ENCODE peak calls at places on chromosomes 13 and 19, in ten cellular contexts. U is transverse colon, F is breast epithelium, Q is body of pancreas, W is IMR-90, O is H1, Z is A549, J is ovary, E is Peyer's patch, G is tibial nerve. X is an unnamed sample.

GRCh38 chr19:29040951-29041350 is 172.0 kb downstream of the UQCRFS1 start:
- DNase-seq in G (no peak), Z (no peak), W (no peak), U (no peak), Q (no peak), J (no peak), O (peak), E (no peak), F (no peak), X (no peak)

GRCh38 chr19:47399198-47399597 is 20.1 kb downstream of the MEIS3 start:
- DNase-seq in U (no peak), F (no peak), G (no peak), Q (no peak), E (no peak), Z (no peak), O (no peak), W (no peak), J (no peak), X (no peak)

GRCh38 chr19:34482380-34483250 is 1.1 kb downstream of the WTIP start:
- DNase-seq in U (no peak), Z (peak), W (peak), O (no peak), J (no peak), F (no peak), Q (no peak), E (no peak), G (no peak), X (no peak)

GRCh38 chr19:18785179-18786124 is 5.7 kb downstream of the COMP start:
- DNase-seq in J (peak), G (peak), U (peak), Z (peak), W (peak), E (peak), Q (peak), O (no peak), F (no peak), X (no peak)

GRCh38 chr13:85657942-85658341 is 141.3 kb downstream of the SLITRK6 start:
- DNase-seq in E (no peak), F (no peak), Q (no peak), O (no peak), J (no peak), G (no peak), Z (no peak), W (no peak), U (no peak), X (no peak)

GRCh38 chr13:98938801-98939200 is 39.1 kb downstream of the DOCK9 start:
- DNase-seq in E (no peak), G (no peak), O (no peak), J (no peak), Z (no peak), W (no peak), U (no peak), F (no peak), Q (no peak), X (no peak)

GRCh38 chr13:112351825-112352224 is 24.3 kb upstream of the SPACA7 start:
- DNase-seq in W (no peak), F (no peak), Q (no peak), U (no peak), J (no peak), E (no peak), Z (no peak), G (no peak), O (no peak), X (no peak)

GRCh38 chr13:45548281-45548680 is 67.3 kb downstream of the ERICH6B start:
- DNase-seq in E (no peak), Q (no peak), Z (no peak), U (no peak), F (no peak), J (no peak), O (no peak), G (no peak), W (no peak), X (peak)

GRCh38 chr19:10612515-10613119 is 12.7 kb upstream of the SLC44A2 start:
- DNase-seq in U (peak), J (peak), Z (no peak), W (no peak), Q (peak), F (no peak), E (peak), G (peak), O (no peak), X (no peak)

GRCh38 chr19:6536138-6536671 is 5.4 kb downstream of the TNFSF9 start:
- DNase-seq in F (peak), J (no peak), Q (no peak), W (no peak), Z (peak), O (no peak), G (no peak), U (peak), E (peak), X (no peak)

GRCh38 chr13:39274926-39275325 is 236.7 kb downstream of the NHLRC3 start:
- DNase-seq in G (no peak), J (no peak), Q (no peak), W (no peak), F (no peak), E (no peak), Z (no peak), U (no peak), O (no peak), X (no peak)

GRCh38 chr19:32203161-32203560 is 142.2 kb upstream of the ZNF507 start:
- DNase-seq in W (no peak), J (no peak), O (no peak), Z (no peak), E (no peak), U (no peak), G (no peak), Q (no peak), F (no peak), X (peak)

GRCh38 chr19:55482967-55483671 is 1.9 kb upstream of the NAT14 start:
- DNase-seq in F (no peak), E (no peak), G (no peak), W (no peak), U (no peak), O (no peak), J (peak), Q (no peak), Z (no peak), X (no peak)

GRCh38 chr13:67042556-67042955 is 187.6 kb downstream of the PCDH9 start:
- DNase-seq in F (no peak), Q (no peak), Z (no peak), O (no peak), G (no peak), J (no peak), U (no peak), E (no peak), W (no peak), X (no peak)

GRCh38 chr19:30366282-30366681 is 5.9 kb upstream of the ZNF536 start:
- DNase-seq in O (no peak), U (no peak), F (no peak), G (no peak), J (no peak), W (no peak), Z (no peak), E (no peak), Q (no peak), X (no peak)

GRCh38 chr19:13060964-13061927 is 41.4 kb downstream of the LYL1 start:
- DNase-seq in F (peak), G (peak), Q (peak), Z (peak), E (peak), W (peak), U (peak), J (peak), O (no peak), X (no peak)

GRCh38 chr19:1725100-1726064 is 27.9 kb upstream of the ONECUT3 start:
- DNase-seq in Q (peak), O (no peak), E (peak), Z (peak), F (no peak), J (peak), G (no peak), U (peak), W (peak), X (no peak)

GRCh38 chr19:30587869-30588268 is 215.7 kb downstream of the ZNF536 start:
- DNase-seq in J (no peak), W (no peak), Z (no peak), G (no peak), O (no peak), F (no peak), E (no peak), Q (no peak), U (no peak), X (no peak)

GRCh38 chr13:98761126-98761978 is 8.9 kb upstream of the SLC15A1 start:
- DNase-seq in F (no peak), Z (no peak), W (peak), J (no peak), E (no peak), O (no peak), G (no peak), U (no peak), Q (no peak), X (no peak)

GRCh38 chr13:37954191-37954590 is 84.6 kb upstream of the TRPC4 start:
- DNase-seq in G (no peak), U (no peak), J (no peak), Z (no peak), O (no peak), F (no peak), Q (no peak), W (no peak), E (no peak), X (no peak)

GRCh38 chr19:2230807-2231533 is 5.2 kb downstream of the PLEKHJ1 start:
- DNase-seq in Q (no peak), U (no peak), G (no peak), E (no peak), Z (no peak), O (no peak), J (no peak), W (no peak), F (no peak), X (no peak)

GRCh38 chr13:98293570-98294142 is 116.6 kb upstream of the RNF113B start:
- DNase-seq in Q (no peak), Z (no peak), J (no peak), U (no peak), O (no peak), E (no peak), F (no peak), W (peak), G (no peak), X (no peak)

GRCh38 chr19:2602391-2603181 is 99.9 kb downstream of the GNG7 start:
- DNase-seq in Z (no peak), O (no peak), W (peak), J (peak), E (peak), F (peak), Q (peak), U (peak), G (peak), X (peak)

GRCh38 chr13:96821381-96821780 is 172.9 kb downstream of the OXGR1 start:
- DNase-seq in F (no peak), Z (no peak), Q (no peak), U (no peak), W (peak), E (no peak), O (no peak), G (no peak), J (no peak), X (no peak)

GRCh38 chr13:96816261-96816660 is 178.0 kb downstream of the OXGR1 start:
- DNase-seq in Q (no peak), E (no peak), F (no peak), U (no peak), G (peak), O (no peak), J (no peak), W (no peak), Z (no peak), X (no peak)

GRCh38 chr13:96816874-96817273 is 177.4 kb downstream of the OXGR1 start:
- DNase-seq in U (no peak), E (no peak), Z (no peak), J (no peak), F (no peak), W (no peak), O (no peak), G (no peak), Q (no peak), X (no peak)

GRCh38 chr13:96819375-96819774 is 174.9 kb downstream of the OXGR1 start:
- DNase-seq in E (no peak), G (no peak), Z (no peak), F (no peak), U (no peak), J (no peak), Q (no peak), W (no peak), O (no peak), X (no peak)

DNA sequence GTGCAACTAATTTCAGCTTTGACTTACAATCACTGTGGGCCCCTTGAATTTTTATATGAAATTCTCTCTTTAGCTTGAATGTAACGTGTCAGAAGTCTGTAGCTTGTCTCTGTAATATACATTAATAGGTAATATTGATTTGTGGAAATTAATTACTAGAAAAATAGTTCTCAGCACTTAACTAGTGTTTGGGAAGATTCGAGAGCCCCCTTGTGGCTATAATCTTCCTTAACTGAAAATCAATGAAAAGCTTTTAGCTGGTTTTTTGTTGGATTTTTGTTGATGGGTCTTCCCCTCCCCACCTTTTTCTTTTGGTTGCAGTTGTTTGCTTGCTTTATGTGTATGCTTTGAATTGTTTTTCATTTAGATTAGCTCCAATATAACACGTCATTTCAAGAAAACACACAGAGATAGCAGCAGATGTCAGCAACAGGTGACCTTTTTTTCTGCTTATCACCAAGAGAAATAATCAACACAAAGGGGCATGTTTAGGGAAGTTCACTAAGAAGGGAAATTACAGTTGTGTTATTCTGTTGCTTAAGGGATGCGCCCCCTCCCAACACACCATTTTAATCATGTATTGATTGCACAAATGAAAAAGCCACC is 176.8 kb downstream of the OXGR1 start:
- DNase-seq in F (no peak), E (no peak), U (no peak), J (no peak), G (no peak), O (no peak), Q (no peak), Z (no peak), W (peak), X (no peak)
- TF ChIP-seq CTCF in F (no peak), E (no peak), U (no peak), J (no peak), G (peak), O (no peak), Q (peak), Z (peak), W (peak), X (peak)

GRCh38 chr13:35987572-35988513 is 143.3 kb downstream of the DCLK1 start:
- DNase-seq in O (no peak), W (no peak), F (no peak), U (no peak), J (no peak), Z (no peak), G (no peak), E (no peak), Q (no peak), X (no peak)

GRCh38 chr13:35990196-35990595 is 141.0 kb downstream of the DCLK1 start:
- DNase-seq in Q (no peak), F (no peak), W (no peak), G (no peak), E (no peak), Z (no peak), O (no peak), J (no peak), U (no peak), X (no peak)

GRCh38 chr13:35984776-35985453 is 146.3 kb downstream of the DCLK1 start:
- DNase-seq in W (no peak), O (no peak), U (no peak), E (no peak), G (no peak), Z (no peak), J (no peak), Q (no peak), F (no peak), X (no peak)

GRCh38 chr13:35992964-35993363 is 138.2 kb downstream of the DCLK1 start:
- DNase-seq in Z (no peak), F (no peak), U (no peak), G (no peak), O (no peak), Q (no peak), E (no peak), J (no peak), W (no peak), X (no peak)

GRCh38 chr13:35988648-35989081 is 142.5 kb downstream of the DCLK1 start:
- DNase-seq in U (no peak), F (no peak), Q (no peak), Z (no peak), O (no peak), W (no peak), J (no peak), G (no peak), E (no peak), X (no peak)
- H3K27ac ChIP-seq in U (no peak), F (no peak), Q (no peak), Z (no peak), O (peak), W (no peak), J (no peak), G (no peak), E (no peak), X (no peak)

DNA sequence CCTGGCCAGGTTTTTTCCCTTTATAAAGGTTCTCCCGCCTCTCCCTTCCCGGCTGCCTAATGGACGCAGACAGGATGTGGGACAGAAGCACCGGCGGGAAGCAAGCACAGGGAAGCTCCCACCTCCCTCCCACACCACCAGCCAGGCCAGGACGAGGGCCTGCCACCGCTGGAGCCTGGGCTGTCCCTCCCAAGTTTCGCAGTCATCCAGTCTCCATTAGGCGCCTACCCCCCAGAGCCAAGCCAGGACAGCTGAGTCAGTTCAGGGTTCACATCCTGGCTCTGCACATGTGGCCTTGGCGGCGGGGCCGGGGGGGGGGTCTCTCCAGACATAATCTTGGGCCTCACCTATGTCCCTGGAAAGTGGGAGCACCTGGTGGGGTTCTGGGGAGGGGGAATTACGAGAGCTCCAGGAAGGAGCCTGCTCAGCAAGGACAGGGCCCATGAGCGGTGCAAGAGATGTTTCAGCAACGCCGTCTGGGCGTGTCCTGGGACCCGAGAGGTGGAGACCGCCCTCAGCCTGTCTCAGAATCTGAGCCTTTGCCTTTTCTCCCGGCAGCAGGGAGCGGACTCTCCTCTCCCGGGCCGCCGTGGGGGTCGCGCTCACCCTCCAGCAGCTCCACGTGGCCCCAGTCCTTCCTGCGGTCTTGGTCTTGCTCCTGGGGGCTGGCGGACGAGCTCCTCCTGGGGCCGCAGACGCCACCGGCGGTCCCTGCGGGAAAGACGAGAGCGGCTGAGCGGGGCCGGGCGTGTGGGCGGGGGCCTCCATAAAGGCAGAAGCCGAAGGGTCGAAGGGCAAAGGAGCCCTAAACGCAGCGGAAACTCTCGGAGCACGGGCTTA is 889 bp downstream of the POLRMT start:
- DNase-seq in Q (no peak), U (peak), G (no peak), W (peak), E (peak), J (no peak), Z (peak), F (no peak), O (no peak), X (no peak)
- TF ChIP-seq POLR2A in Q (no peak), U (peak), G (no peak), W (no peak), E (no peak), J (no peak), Z (peak), F (no peak), O (no peak), X (no peak)

DNA sequence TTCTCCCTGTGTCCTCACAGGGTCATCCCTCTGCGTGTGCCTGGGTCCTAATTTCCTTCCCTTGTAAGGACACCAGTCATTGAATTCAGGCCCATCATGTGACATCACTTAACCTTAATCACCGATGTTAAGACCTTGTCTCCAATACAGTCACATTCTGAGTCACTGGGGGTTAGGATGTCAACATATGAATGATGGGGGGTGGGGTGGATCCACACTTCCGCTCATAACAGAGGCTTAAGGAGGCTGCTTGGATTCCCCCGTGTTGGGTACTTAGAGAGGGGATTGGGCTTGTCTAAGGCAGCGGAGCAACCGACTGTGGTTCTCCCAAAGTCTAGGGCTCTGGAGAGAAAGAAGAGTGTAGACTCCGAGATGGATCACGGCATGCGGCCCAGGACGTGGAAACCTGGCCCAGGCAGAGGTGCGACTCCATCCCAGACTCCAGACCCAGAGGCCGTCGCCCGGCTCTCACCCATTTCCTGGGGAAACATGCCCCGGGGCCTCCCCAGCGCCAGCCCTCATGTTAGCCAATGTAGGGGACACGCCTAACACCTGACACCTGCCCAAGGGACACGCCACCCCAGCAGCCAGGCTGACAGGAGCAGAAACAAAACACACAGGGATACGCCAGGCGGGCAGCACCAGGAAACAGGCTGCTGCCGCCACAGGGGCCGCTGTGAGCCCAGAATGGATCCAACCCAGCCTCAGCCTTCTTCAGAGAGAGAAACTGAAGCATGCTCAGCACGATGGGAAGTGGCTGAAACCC is 17.1 kb upstream of the IGLON5 start:
- DNase-seq in Z (no peak), W (no peak), G (no peak), E (no peak), J (no peak), F (no peak), Q (no peak), O (no peak), U (no peak), X (no peak)
- TF ChIP-seq CTCF in Z (no peak), W (no peak), G (no peak), E (no peak), J (no peak), F (no peak), Q (no peak), O (peak), U (no peak), X (no peak)

DNA sequence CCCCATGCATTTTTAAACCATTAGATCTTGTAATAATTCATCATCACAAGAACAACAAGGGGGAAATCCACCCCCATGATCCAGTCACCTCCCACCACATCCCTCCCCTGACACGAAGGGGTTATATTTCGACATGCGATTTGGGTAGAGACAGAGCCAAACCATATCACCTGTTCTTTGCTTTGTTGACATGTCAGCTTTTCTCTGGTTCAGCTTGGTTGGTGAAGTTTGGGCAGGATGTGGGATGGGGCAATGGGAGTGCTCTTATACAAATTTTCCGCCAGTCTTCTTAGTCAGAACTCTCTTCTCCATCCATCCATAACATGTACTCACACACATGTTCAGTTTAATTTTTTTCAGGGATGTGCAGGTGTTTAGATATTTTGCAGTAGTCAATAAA is 12.9 kb downstream of the TPP2 start:
- DNase-seq in F (no peak), W (no peak), O (no peak), U (no peak), G (no peak), E (no peak), J (no peak), Q (no peak), Z (no peak), X (no peak)
- H3K27ac ChIP-seq in F (no peak), W (no peak), O (no peak), U (no peak), G (no peak), E (no peak), J (no peak), Q (no peak), Z (no peak), X (no peak)

GRCh38 chr13:49108204-49108603 is 111.9 kb upstream of the MLNR start:
- DNase-seq in J (no peak), Q (no peak), E (no peak), Z (no peak), U (no peak), W (no peak), G (no peak), O (no peak), F (no peak), X (no peak)

GRCh38 chr13:49112782-49113525 is 107.2 kb upstream of the MLNR start:
- DNase-seq in G (no peak), E (no peak), Z (no peak), J (no peak), O (peak), W (peak), U (no peak), F (no peak), Q (no peak), X (no peak)

GRCh38 chr13:49113526-49114286 is 106.4 kb upstream of the MLNR start:
- DNase-seq in O (no peak), W (peak), U (no peak), J (no peak), F (no peak), E (no peak), Q (no peak), Z (no peak), G (no peak), X (no peak)

GRCh38 chr13:49110122-49110831 is 109.9 kb upstream of the MLNR start:
- DNase-seq in F (peak), Z (peak), O (no peak), J (peak), G (peak), W (peak), U (peak), E (peak), Q (peak), X (peak)
- TF ChIP-seq POLR2A in F (no peak), Z (no peak), O (peak), J (no peak), G (peak), W (no peak), U (peak), E (peak), Q (no peak), X (no peak)

X was measured in esophagus muscularis mucosa.